ENCODE peak calls at places on chromosome 19, in ten cellular contexts. E, V, D, S, T, K, Q, O, B and H are unnamed samples.

GRCh38 chr19:30682576-30683536 is 310.7 kb downstream of the ZNF536 start:
- DNase-seq in E (peak; percentile 49), V (no peak), Q (peak; percentile 22), S (peak; percentile 70), D (peak; percentile 82), K (peak; percentile 76), B (peak; percentile 80), O (peak; percentile 94), T (no peak), H (peak; percentile 49)

GRCh38 chr19:650121-650520 is 10.4 kb downstream of the FGF22 start:
- DNase-seq in Q (no peak), V (no peak), B (no peak), O (no peak), T (no peak), D (no peak), S (no peak), K (no peak), E (no peak), H (no peak)

GRCh38 chr19:801030-801860 is 4.0 kb downstream of the PTBP1 start:
- DNase-seq in K (no peak), S (no peak), T (no peak), E (no peak), B (no peak), V (no peak), Q (no peak), O (no peak), D (no peak), H (no peak)

GRCh38 chr19:30096596-30097370 is 154.7 kb downstream of the URI1 start:
- DNase-seq in B (no peak), E (no peak), T (no peak), S (no peak), K (no peak), D (no peak), Q (no peak), O (no peak), V (no peak), H (no peak)

GRCh38 chr19:48501961-48502719 is 9.5 kb downstream of the LMTK3 start:
- DNase-seq in Q (peak; percentile 74), E (peak; percentile 79), T (no peak), K (no peak), B (peak; percentile 83), D (peak; percentile 96), O (peak; percentile 40), S (peak; percentile 91), V (peak; percentile 43), H (no peak)

GRCh38 chr19:30227661-30228112 is 144.5 kb upstream of the ZNF536 start:
- DNase-seq in D (peak; percentile 87), V (no peak), T (peak; percentile 43), K (peak; percentile 65), B (peak; percentile 92), E (peak; percentile 53), S (peak; percentile 73), O (peak; percentile 83), Q (peak; percentile 6), H (no peak)

GRCh38 chr19:45471866-45472556 is 4.2 kb downstream of the FOSB start:
- DNase-seq in S (no peak), D (no peak), E (no peak), K (no peak), V (no peak), T (no peak), O (no peak), B (no peak), Q (no peak), H (no peak)

GRCh38 chr19:46218160-46218559 is 11.4 kb upstream of the IGFL1 start:
- DNase-seq in K (no peak), E (peak; percentile 58), Q (no peak), T (no peak), D (peak; percentile 89), V (no peak), B (peak; percentile 26), O (no peak), S (peak; percentile 62), H (no peak)

GRCh38 chr19:50794778-50795664 is 4.8 kb downstream of the ACP4 start:
- DNase-seq in V (no peak), D (peak; percentile 79), B (no peak), K (no peak), E (no peak), S (no peak), T (no peak), O (no peak), Q (no peak), H (no peak)

GRCh38 chr19:17385878-17386611 is 8.0 kb downstream of the CCDC194 start:
- DNase-seq in K (no peak), V (no peak), T (no peak), D (peak; percentile 92), E (peak; percentile 66), S (peak; percentile 50), O (peak; percentile 18), Q (peak; percentile 43), B (peak; percentile 82), H (no peak)

GRCh38 chr19:2557093-2557440 is 81.1 kb downstream of the GADD45B start:
- DNase-seq in V (no peak), O (no peak), T (no peak), Q (no peak), B (no peak), S (no peak), K (peak; percentile 5), E (no peak), D (no peak), H (no peak)

GRCh38 chr19:46056536-46056935 is 15.7 kb upstream of the IGFL4 start:
- DNase-seq in B (no peak), S (no peak), T (no peak), E (no peak), O (peak; percentile 10), V (no peak), D (no peak), K (no peak), Q (no peak), H (no peak)

GRCh38 chr19:38661166-38661565 is 13.7 kb downstream of the ACTN4 start:
- DNase-seq in E (no peak), D (no peak), S (no peak), B (no peak), T (no peak), Q (no peak), V (no peak), O (no peak), K (no peak), H (no peak)